ENCODE peak calls at places on chromosomes 11 and 22, in eight cellular contexts. B is substantia nigra; N is colonic mucosa; W is CD8-positive, alpha-beta memory T cell; U is aorta; P is HCT116; X is body of pancreas; E is A549. Y is an unnamed sample.

GRCh38 chr11:86089659-86090058 is 20.8 kb upstream of the PICALM start:
- DNase-seq in B (no peak), N (no peak), W (no peak), U (no peak), P (no peak), X (no peak), E (no peak), Y (no peak)

GRCh38 chr11:55503449-55503848 is 50.8 kb upstream of the OR4C15 start:
- DNase-seq in B (no peak), N (no peak), W (no peak), U (no peak), P (no peak), X (no peak), E (no peak), Y (no peak)

GRCh38 chr11:19499999-19500398 is 212.6 kb upstream of the NAV2 start:
- DNase-seq in B (no peak), N (no peak), W (no peak), U (no peak), P (no peak), X (no peak), E (no peak), Y (no peak)

GRCh38 chr11:8596504-8597046 is 2.5 kb upstream of the STK33 start:
- DNase-seq in B (no peak), N (no peak), W (no peak), U (no peak), P (no peak), X (no peak), E (no peak), Y (no peak)

GRCh38 chr22:40791241-40791640 is 27.9 kb downstream of the SLC25A17 start:
- DNase-seq in B (no peak), N (no peak), W (no peak), U (no peak), P (no peak), X (no peak), E (no peak), Y (no peak)

GRCh38 chr11:96213500-96213899 is 129.5 kb downstream of the MAML2 start:
- DNase-seq in B (no peak), N (no peak), W (no peak), U (no peak), P (no peak), X (no peak), E (peak; percentile 23), Y (no peak)

GRCh38 chr11:95569207-95569606 is 220.4 kb downstream of the FAM76B start:
- DNase-seq in B (no peak), N (no peak), W (no peak), U (no peak), P (no peak), X (no peak), E (no peak), Y (no peak)

GRCh38 chr22:42281284-42281683 is 10.8 kb upstream of the TCF20 start:
- DNase-seq in B (no peak), N (no peak), W (peak; percentile 11), U (peak; percentile 31), P (no peak), X (no peak), E (no peak), Y (no peak)

GRCh38 chr11:75554258-75555022 is 7.6 kb upstream of the SERPINH1 start:
- DNase-seq in B (peak; percentile 96), N (peak; percentile 72), W (no peak), U (peak; percentile 97), P (no peak), X (peak; percentile 69), E (no peak), Y (peak; percentile 93)

GRCh38 chr11:11993814-11994213 is 14.6 kb downstream of the DKK3 start:
- DNase-seq in B (peak; percentile 81), N (no peak), W (no peak), U (no peak), P (peak; percentile 53), X (no peak), E (peak; percentile 46), Y (peak; percentile 39)

GRCh38 chr11:30406978-30407762 is 84.3 kb downstream of the ARL14EP start:
- DNase-seq in B (no peak), N (no peak), W (no peak), U (no peak), P (no peak), X (no peak), E (no peak), Y (no peak)

GRCh38 chr11:9950462-9950861 is 286.6 kb downstream of the SWAP70 start:
- DNase-seq in B (no peak), N (no peak), W (no peak), U (no peak), P (no peak), X (no peak), E (no peak), Y (no peak)

GRCh38 chr11:38594881-38595280 is 1996.8 kb upstream of the RAG2 start:
- DNase-seq in B (no peak), N (no peak), W (no peak), U (no peak), P (no peak), X (no peak), E (no peak), Y (no peak)

GRCh38 chr11:125082611-125083311 is 19.7 kb downstream of the SLC37A2 start:
- DNase-seq in B (no peak), N (no peak), W (no peak), U (no peak), P (peak; percentile 37), X (no peak), E (no peak), Y (no peak)

GRCh38 chr11:115208808-115209259 is 295.4 kb downstream of the CADM1 start:
- DNase-seq in B (no peak), N (no peak), W (no peak), U (no peak), P (no peak), X (no peak), E (no peak), Y (no peak)

GRCh38 chr22:27885977-27886842 is 32.8 kb downstream of the PITPNB start:
- DNase-seq in B (no peak), N (peak; percentile 52), W (peak; percentile 58), U (no peak), P (peak; percentile 8), X (peak; percentile 42), E (peak; percentile 10), Y (peak; percentile 48)

GRCh38 chr11:20131744-20132666 is 28.3 kb downstream of the DBX1 start:
- DNase-seq in B (peak; percentile 42), N (peak; percentile 66), W (no peak), U (peak; percentile 84), P (no peak), X (peak; percentile 65), E (peak; percentile 70), Y (peak; percentile 31)

GRCh38 chr22:49959782-49960158 is 802 bp upstream of the PIM3 start:
- DNase-seq in B (no peak), N (peak; percentile 68), W (no peak), U (no peak), P (no peak), X (peak; percentile 77), E (peak; percentile 39), Y (no peak)

GRCh38 chr22:49957826-49958461 is 2.6 kb upstream of the PIM3 start:
- DNase-seq in B (no peak), N (no peak), W (no peak), U (peak; percentile 66), P (no peak), X (peak; percentile 16), E (no peak), Y (no peak)

GRCh38 chr22:49958961-49959781 is 1.4 kb upstream of the PIM3 start:
- DNase-seq in B (no peak), N (no peak), W (no peak), U (peak; percentile 75), P (no peak), X (peak; percentile 42), E (no peak), Y (no peak)

GRCh38 chr22:49956914-49957825 is 3.4 kb upstream of the PIM3 start:
- DNase-seq in B (no peak), N (no peak), W (no peak), U (peak; percentile 52), P (no peak), X (peak; percentile 11), E (no peak), Y (no peak)

DNA sequence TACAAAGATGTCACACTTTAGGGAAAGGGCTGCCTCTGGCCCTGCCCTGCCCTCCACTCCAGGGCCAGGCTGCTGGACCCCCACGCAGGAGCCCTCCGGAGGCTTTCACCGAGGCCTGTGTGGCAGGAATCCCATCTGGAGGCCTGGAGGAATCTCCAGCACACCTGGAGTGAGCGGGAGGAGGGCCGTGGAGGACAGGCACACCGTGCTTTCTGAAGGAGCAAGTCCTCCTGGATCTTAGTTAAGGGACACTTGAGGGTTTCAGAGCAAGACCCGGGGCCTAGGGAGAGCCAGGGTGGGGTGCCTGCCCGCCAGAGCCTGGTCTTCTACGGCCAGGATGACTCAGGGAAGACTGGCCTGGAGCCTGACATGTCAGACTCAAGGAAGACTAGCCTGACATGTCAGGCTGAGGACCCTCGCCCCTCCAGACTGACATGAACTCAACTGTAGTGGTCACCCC is 2.1 kb upstream of the PIM3 start:
- DNase-seq in B (no peak), N (no peak), W (no peak), U (peak; percentile 48), P (no peak), X (peak; percentile 19), E (no peak), Y (no peak)
- H3K27ac ChIP-seq in B (no peak overlapping the region), N (no peak overlapping the region), W (no peak overlapping the region), U (no peak overlapping the region), P (peak overlapping the region; percentile 95), X (no peak overlapping the region), E (peak overlapping the region; percentile 96), Y (no peak overlapping the region)

GRCh38 chr22:26573026-26573662 is 16.8 kb downstream of the TPST2 start:
- DNase-seq in B (peak; percentile 30), N (no peak), W (no peak), U (no peak), P (no peak), X (no peak), E (no peak), Y (no peak)
- H3K27ac ChIP-seq in B (no peak overlapping the region), N (no peak overlapping the region), W (no peak overlapping the region), U (no peak overlapping the region), P (no peak overlapping the region), X (no peak overlapping the region), E (no peak overlapping the region), Y (peak overlapping the region; percentile 21)

DNA sequence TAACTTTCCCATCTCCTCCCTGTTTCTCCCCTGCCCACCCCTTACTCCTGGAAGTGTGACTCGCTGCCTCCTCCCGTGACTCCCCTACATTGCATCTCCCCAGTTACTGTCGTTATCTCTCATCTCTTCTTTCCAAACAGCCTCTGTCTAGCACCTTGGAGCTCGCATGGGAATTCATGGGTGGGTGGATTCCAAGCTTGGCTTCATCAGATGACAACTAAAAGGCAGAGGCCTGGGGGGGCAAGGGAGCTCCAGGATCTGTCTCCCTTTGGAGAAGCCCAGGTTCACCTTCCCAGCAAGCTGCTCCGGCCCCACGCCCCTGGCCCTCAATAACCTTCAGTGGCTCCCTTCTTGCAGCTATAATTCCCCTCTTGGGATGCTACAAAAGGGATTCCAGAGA is 6.9 kb upstream of the CCND1 start:
- DNase-seq in B (no peak), N (no peak), W (no peak), U (peak; percentile 41), P (no peak), X (no peak), E (no peak), Y (no peak)
- H3K27ac ChIP-seq in B (no peak overlapping the region), N (no peak overlapping the region), W (no peak overlapping the region), U (no peak overlapping the region), P (no peak overlapping the region), X (no peak overlapping the region), E (no peak overlapping the region), Y (no peak overlapping the region)

DNA sequence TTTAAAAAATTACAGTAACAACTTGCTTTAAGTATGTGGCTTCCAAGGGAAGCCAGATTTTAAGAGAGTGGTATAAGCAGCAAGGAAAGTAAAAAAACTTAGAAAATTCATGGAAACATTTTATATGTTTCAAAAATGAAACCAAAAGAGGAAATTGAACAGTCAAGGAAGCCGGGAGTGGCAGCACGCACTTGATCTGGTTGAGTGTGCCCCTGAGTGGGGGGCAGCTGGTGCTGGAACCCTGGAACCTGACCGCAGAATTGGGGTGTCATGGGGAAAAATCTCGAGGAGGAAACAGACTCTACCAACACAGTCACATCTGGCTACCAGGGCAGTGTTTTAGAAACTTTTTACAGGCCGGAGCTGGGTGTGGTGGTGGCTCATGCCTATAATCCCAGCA is 14.0 kb downstream of the MICALL1 start:
- DNase-seq in B (no peak), N (no peak), W (no peak), U (no peak), P (no peak), X (no peak), E (no peak), Y (no peak)
- H3K27ac ChIP-seq in B (no peak overlapping the region), N (no peak overlapping the region), W (no peak overlapping the region), U (no peak overlapping the region), P (no peak overlapping the region), X (no peak overlapping the region), E (no peak overlapping the region), Y (no peak overlapping the region)